ENCODE peak calls at places on chromosomes 2 and 18, in five cellular contexts. S, Q, T, V and M are unnamed samples.

GRCh38 chr2:54942373-54942772 is 107.9 kb downstream of the RTN4 start:
- DNase-seq in S (no peak), V (no peak), Q (no peak), T (no peak), M (no peak)

GRCh38 chr2:46091961-46092667 is 205.1 kb upstream of the EPAS1 start:
- DNase-seq in V (no peak), T (no peak), Q (no peak), S (no peak), M (peak)

GRCh38 chr2:212505583-212505982 is 33.0 kb downstream of the ERBB4 start:
- DNase-seq in S (no peak), V (no peak), T (no peak), Q (no peak), M (no peak)

GRCh38 chr2:71563872-71564271 is 110.5 kb downstream of the DYSF start:
- DNase-seq in Q (no peak), T (no peak), V (no peak), S (no peak), M (no peak)

GRCh38 chr2:170170281-170171035 is 7.5 kb upstream of the MYO3B start:
- DNase-seq in V (peak), T (no peak), Q (no peak), S (no peak), M (no peak)

GRCh38 chr2:5076599-5076998 is 615.6 kb upstream of the SOX11 start:
- DNase-seq in S (no peak), T (no peak), V (no peak), Q (peak), M (no peak)

GRCh38 chr2:178865537-178865936 is 58.3 kb upstream of the TTN start:
- DNase-seq in S (no peak), T (no peak), V (no peak), Q (peak), M (no peak)

GRCh38 chr2:190842606-190843104 is 38.0 kb upstream of the GLS start:
- DNase-seq in T (no peak), S (no peak), Q (no peak), V (no peak), M (no peak)

GRCh38 chr18:43950062-43950461 is 672.8 kb upstream of the SYT4 start:
- DNase-seq in T (no peak), S (no peak), V (no peak), Q (no peak), M (no peak)

GRCh38 chr2:237695201-237695780 is 67.9 kb downstream of the LRRFIP1 start:
- DNase-seq in T (peak), S (no peak), V (no peak), Q (peak), M (peak)

GRCh38 chr2:15943914-15944313 is 3.6 kb downstream of the MYCN start:
- DNase-seq in Q (no peak), S (no peak), V (no peak), T (no peak), M (no peak)

GRCh38 chr2:207283356-207283755 is 117.6 kb upstream of the KLF7 start:
- DNase-seq in V (no peak), Q (no peak), S (no peak), T (no peak), M (peak)
- TF ChIP-seq CTCF in V (no peak), Q (no peak), S (no peak), T (no peak), M (no peak)

GRCh38 chr18:33744032-33744697 is 166.1 kb downstream of the ASXL3 start:
- DNase-seq in S (no peak), V (no peak), T (no peak), Q (no peak), M (no peak)
- TF ChIP-seq CTCF in S (no peak), V (no peak), T (no peak), Q (no peak), M (no peak)

DNA sequence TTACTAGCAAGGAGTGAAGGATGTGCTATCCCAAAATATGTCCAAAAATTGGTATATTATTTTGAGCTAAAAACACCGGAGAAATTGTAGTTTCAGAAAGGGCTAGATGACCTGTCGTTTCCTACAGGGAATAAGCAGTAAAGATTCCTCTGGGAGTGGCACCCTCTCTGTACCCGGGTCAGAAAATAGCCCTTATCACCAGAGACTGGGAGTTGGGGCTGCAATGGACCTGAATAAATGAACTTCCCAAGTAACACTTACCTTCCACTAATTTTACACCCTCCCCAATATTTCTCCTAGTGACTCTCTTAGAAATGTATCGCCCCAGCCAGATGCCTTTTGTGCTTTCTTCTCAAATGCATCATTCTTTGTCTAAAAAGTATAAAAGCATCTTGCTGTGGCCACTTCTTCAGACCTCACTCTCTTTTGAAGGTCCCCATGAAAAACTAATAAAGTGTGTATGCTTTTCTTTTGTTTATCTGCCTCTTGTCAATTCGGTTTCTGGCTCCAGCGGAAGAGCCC is 734 bp upstream of the RMC1 start:
- DNase-seq in Q (peak), V (no peak), S (no peak), T (no peak), M (no peak)
- TF ChIP-seq CTCF in Q (no peak), V (no peak), S (no peak), T (no peak), M (no peak)

DNA sequence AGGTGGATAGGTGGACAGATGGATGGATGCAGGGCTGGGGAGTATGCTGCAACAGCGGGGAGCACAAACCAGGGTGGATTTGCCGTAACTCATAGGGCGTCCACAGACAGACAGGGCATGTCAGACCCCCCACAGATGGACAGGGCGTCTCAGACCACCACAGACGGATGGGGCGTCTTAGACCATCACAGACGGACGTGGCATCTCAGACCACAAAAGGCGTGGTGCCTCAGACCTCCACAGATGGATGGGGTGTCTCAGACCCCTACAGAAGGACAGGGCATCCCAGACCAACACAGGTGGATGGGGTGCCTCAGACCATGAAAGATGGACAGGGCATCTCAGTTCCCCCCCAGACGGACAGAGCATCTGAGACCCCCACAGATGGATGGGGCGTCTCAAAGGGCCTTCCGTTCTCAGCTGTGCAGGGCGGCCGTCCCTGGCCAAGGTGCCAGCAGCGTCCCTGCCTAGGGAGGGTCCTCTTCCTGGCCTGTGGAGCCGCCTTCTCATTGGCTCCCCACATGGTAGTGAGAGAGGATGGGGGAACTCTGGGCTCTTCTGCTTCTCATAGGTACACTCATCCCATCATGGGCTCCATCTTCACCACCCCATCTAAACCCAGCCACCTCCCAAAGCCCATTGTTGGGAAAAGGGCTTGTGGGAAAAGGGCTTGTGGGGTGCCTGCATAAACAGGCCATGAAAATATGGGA is 2.1 kb downstream of the ANKMY1 start:
- DNase-seq in T (no peak), Q (no peak), V (no peak), S (no peak), M (no peak)
- TF ChIP-seq CTCF in T (no peak), Q (no peak), V (no peak), S (no peak), M (no peak)

GRCh38 chr2:240383871-240384700 is 51.4 kb upstream of the GPC1 start:
- DNase-seq in Q (no peak), T (no peak), S (no peak), V (no peak), M (peak)
- TF ChIP-seq CTCF in Q (no peak), T (no peak), S (no peak), V (no peak), M (no peak)

DNA sequence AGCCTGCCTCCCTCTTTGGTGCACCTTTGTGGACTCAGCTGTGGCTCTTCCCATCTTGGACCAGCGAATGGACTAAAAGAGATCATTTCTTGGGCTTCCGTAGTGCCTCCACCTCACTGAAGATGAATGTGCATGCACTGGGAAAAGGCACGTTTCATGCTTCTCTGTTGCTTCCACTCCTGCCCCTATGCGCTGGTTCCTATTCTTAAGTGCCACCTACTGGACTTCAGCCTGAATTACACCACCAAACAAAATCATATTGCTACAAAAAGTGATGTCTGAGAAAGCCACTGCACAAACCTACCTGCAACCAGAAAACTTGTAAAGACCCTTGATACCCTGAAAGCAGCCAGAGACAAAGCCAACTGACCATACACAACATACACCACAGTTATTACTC is 695.6 kb downstream of the TSN start:
- DNase-seq in Q (peak), T (no peak), V (no peak), S (no peak), M (no peak)
- TF ChIP-seq CTCF in Q (peak), T (no peak), V (peak), S (peak), M (no peak)

DNA sequence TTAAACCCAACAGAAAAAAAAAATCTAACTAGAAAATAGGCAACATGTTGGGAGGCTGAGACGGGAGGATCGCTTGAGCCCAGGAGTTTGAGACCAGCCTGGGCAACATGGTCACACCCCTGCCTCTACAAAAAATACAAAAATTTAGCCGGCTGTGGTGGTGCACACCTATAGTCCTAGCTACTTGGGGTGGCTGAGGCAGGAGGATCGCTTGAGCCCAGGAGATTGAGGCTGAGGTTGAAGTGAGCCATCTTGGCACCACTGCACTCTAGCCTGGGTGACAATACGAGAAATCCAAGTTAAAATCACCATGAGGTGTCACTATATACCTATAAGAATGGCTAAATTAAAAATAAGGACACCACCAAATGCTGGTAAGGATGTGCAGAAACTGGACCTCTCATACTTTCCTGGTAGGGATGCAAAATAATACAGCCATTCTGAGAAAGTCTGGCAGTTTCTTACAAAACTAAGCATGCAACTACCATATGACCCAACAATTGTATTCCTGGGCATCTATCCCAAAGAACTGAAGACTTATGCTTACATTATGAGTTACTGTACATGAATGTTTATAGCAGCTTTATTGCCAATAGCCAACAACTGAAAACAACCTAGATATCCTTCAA is 2.2 kb downstream of the SEPTIN10 start:
- DNase-seq in Q (peak), S (no peak), T (no peak), V (no peak), M (no peak)
- TF ChIP-seq CTCF in Q (no peak), S (no peak), T (no peak), V (peak), M (no peak)